ENCODE peak calls at places on chromosomes 16 and 17, in five cellular contexts. R is cardiac muscle cell, Z is amniotic stem cell, W is hepatic stellate cell, Y is H7. V is an unnamed sample.

GRCh38 chr17:43543771-43544575 is 2.2 kb downstream of the ETV4 start:
- DNase-seq in R (no peak), Z (no peak), W (no peak), Y (no peak), V (no peak)

GRCh38 chr17:4738136-4739121 is 1.2 kb upstream of the ZMYND15 start:
- DNase-seq in R (no peak), Z (no peak), W (no peak), Y (peak), V (no peak)

GRCh38 chr17:16417896-16418683 is 2.7 kb downstream of the TRPV2 start:
- DNase-seq in R (peak), Z (no peak), W (no peak), Y (peak), V (no peak)

GRCh38 chr17:4436381-4436780 is 2.6 kb downstream of the SPNS3 start:
- DNase-seq in R (no peak), Z (no peak), W (no peak), Y (no peak), V (no peak)

GRCh38 chr16:85061566-85061965 is 34.0 kb downstream of the KIAA0513 start:
- DNase-seq in R (no peak), Z (no peak), W (no peak), Y (peak), V (no peak)

GRCh38 chr16:50196736-50197135 is 43.6 kb downstream of the TENT4B start:
- DNase-seq in R (peak), Z (no peak), W (no peak), Y (no peak), V (no peak)

GRCh38 chr17:81844327-81844851 is 9.5 kb upstream of the PPP1R27 start:
- DNase-seq in R (no peak), Z (no peak), W (no peak), Y (no peak), V (no peak)

GRCh38 chr16:65195998-65196397 is 74.1 kb upstream of the CDH11 start:
- DNase-seq in R (peak), Z (peak), W (peak), Y (no peak), V (no peak)

GRCh38 chr17:76735586-76736348 is 1.4 kb downstream of the SRSF2 start:
- DNase-seq in R (no peak), Z (no peak), W (no peak), Y (no peak), V (no peak)

GRCh38 chr17:49520386-49521087 is 25.4 kb downstream of the NGFR start:
- DNase-seq in R (no peak), Z (no peak), W (no peak), Y (peak), V (no peak)